ENCODE peak calls at places on chromosomes 13 and 19, in four cellular contexts. One of them, this sample, is unnamed.
A peak's percentile ranks its signal among the peaks of the same experiment; 100 is the strongest.

GRCh38 chr19:38079926-38080380 is 144.1 kb downstream of the DPF1 start:
- DNase-seq in GM12878: peak; percentile 77
- DNase-seq in K562: no peak
- DNase-seq in HepG2: peak; percentile 68
- DNase-seq in this sample: peak; percentile 92

GRCh38 chr13:95477187-95477586 is 75.3 kb upstream of the CLDN10 start:
- DNase-seq in GM12878: no peak
- DNase-seq in K562: peak; percentile 12
- DNase-seq in HepG2: no peak
- DNase-seq in this sample: no peak

GRCh38 chr19:19372656-19373416 is 32.6 kb upstream of the GATAD2A start:
- DNase-seq in GM12878: no peak
- DNase-seq in K562: peak; percentile 69
- DNase-seq in HepG2: peak; percentile 90
- DNase-seq in this sample: peak; percentile 61

GRCh38 chr13:27036236-27036981 is 135.2 kb downstream of the USP12 start:
- DNase-seq in GM12878: no peak
- DNase-seq in K562: no peak
- DNase-seq in HepG2: no peak
- DNase-seq in this sample: peak; percentile 41

GRCh38 chr19:478236-478888 is 17.5 kb upstream of the SHC2 start:
- DNase-seq in GM12878: no peak
- DNase-seq in K562: no peak
- DNase-seq in HepG2: no peak
- DNase-seq in this sample: no peak

GRCh38 chr13:46006688-46007452 is 45.7 kb downstream of the ZC3H13 start:
- DNase-seq in GM12878: no peak
- DNase-seq in K562: no peak
- DNase-seq in HepG2: no peak
- DNase-seq in this sample: no peak

GRCh38 chr13:76331948-76332712 is 554.1 kb downstream of the KCTD12 start:
- DNase-seq in GM12878: no peak
- DNase-seq in K562: no peak
- DNase-seq in HepG2: no peak
- DNase-seq in this sample: no peak

GRCh38 chr13:98997051-98997730 is 19.3 kb upstream of the DOCK9 start:
- DNase-seq in GM12878: no peak
- DNase-seq in K562: no peak
- DNase-seq in HepG2: no peak
- DNase-seq in this sample: no peak

GRCh38 chr19:30671622-30672051 is 299.5 kb downstream of the ZNF536 start:
- DNase-seq in GM12878: no peak
- DNase-seq in K562: no peak
- DNase-seq in HepG2: no peak
- DNase-seq in this sample: no peak

GRCh38 chr19:55172741-55173140 is 6.3 kb upstream of the DNAAF3 start:
- DNase-seq in GM12878: no peak
- DNase-seq in K562: no peak
- DNase-seq in HepG2: no peak
- DNase-seq in this sample: peak; percentile 46

GRCh38 chr19:54804101-54804500 is 691 bp downstream of the KIR2DL4 start:
- DNase-seq in GM12878: no peak
- DNase-seq in K562: no peak
- DNase-seq in HepG2: no peak
- DNase-seq in this sample: no peak

GRCh38 chr13:109945206-109945960 is 159.0 kb upstream of the IRS2 start:
- DNase-seq in GM12878: no peak
- DNase-seq in K562: no peak
- DNase-seq in HepG2: no peak
- DNase-seq in this sample: no peak

GRCh38 chr19:48654299-48655059 is 8.5 kb upstream of the CA11 start:
- DNase-seq in GM12878: no peak
- DNase-seq in K562: no peak
- DNase-seq in HepG2: no peak
- DNase-seq in this sample: no peak

GRCh38 chr19:28482221-28482620 is 730.7 kb downstream of the UQCRFS1 start:
- DNase-seq in GM12878: no peak
- DNase-seq in K562: no peak
- DNase-seq in HepG2: no peak
- DNase-seq in this sample: no peak

GRCh38 chr13:27792393-27793218 is at the start of gene GSX1:
- DNase-seq in GM12878: no peak
- DNase-seq in K562: peak; percentile 20
- DNase-seq in HepG2: peak; percentile 18
- DNase-seq in this sample: peak; percentile 45

GRCh38 chr19:38384209-38385027 is 3.4 kb downstream of the GGN start:
- DNase-seq in GM12878: no peak
- DNase-seq in K562: peak; percentile 49
- DNase-seq in HepG2: peak; percentile 24
- DNase-seq in this sample: peak; percentile 75

GRCh38 chr13:114104626-114105350 is 27.6 kb downstream of the RASA3 start:
- DNase-seq in GM12878: no peak
- DNase-seq in K562: no peak
- DNase-seq in HepG2: no peak
- DNase-seq in this sample: no peak

GRCh38 chr13:112207124-112207523 is 140.2 kb downstream of the SOX1 start:
- DNase-seq in GM12878: no peak
- DNase-seq in K562: no peak
- DNase-seq in HepG2: no peak
- DNase-seq in this sample: no peak

GRCh38 chr13:33057019-33057785 is 41.0 kb downstream of the KL start:
- DNase-seq in GM12878: no peak
- DNase-seq in K562: no peak
- DNase-seq in HepG2: peak; percentile 29
- DNase-seq in this sample: peak; percentile 19

GRCh38 chr13:24644051-24644450 is 36.2 kb upstream of the ATP12A start:
- DNase-seq in GM12878: no peak
- DNase-seq in K562: no peak
- DNase-seq in HepG2: no peak
- DNase-seq in this sample: no peak

GRCh38 chr13:23202383-23202782 is 21.6 kb downstream of the SGCG start:
- DNase-seq in GM12878: no peak
- DNase-seq in K562: no peak
- DNase-seq in HepG2: no peak
- DNase-seq in this sample: no peak

GRCh38 chr13:53158201-53158600 is 129.6 kb downstream of the OLFM4 start:
- DNase-seq in GM12878: no peak
- DNase-seq in K562: no peak
- DNase-seq in HepG2: no peak
- DNase-seq in this sample: no peak

GRCh38 chr13:28357846-28358496 is 137.0 kb downstream of the FLT1 start:
- DNase-seq in GM12878: no peak
- DNase-seq in K562: no peak
- DNase-seq in HepG2: no peak
- DNase-seq in this sample: no peak

GRCh38 chr13:52804202-52804641 is 44.2 kb downstream of the PCDH8 start:
- DNase-seq in GM12878: no peak
- DNase-seq in K562: no peak
- DNase-seq in HepG2: no peak
- DNase-seq in this sample: no peak

GRCh38 chr19:5432687-5433086 is 22.5 kb upstream of the ZNRF4 start:
- DNase-seq in GM12878: no peak
- DNase-seq in K562: no peak
- DNase-seq in HepG2: no peak
- DNase-seq in this sample: no peak

GRCh38 chr19:5434351-5434917 is 20.8 kb upstream of the ZNRF4 start:
- DNase-seq in GM12878: no peak
- DNase-seq in K562: peak; percentile 58
- DNase-seq in HepG2: no peak
- DNase-seq in this sample: no peak

GRCh38 chr19:5434970-5435641 is 20.1 kb upstream of the ZNRF4 start:
- DNase-seq in GM12878: no peak
- DNase-seq in K562: peak; percentile 72
- DNase-seq in HepG2: peak; percentile 42
- DNase-seq in this sample: peak; percentile 74

GRCh38 chr19:5425260-5425659 is 30.0 kb upstream of the ZNRF4 start:
- DNase-seq in GM12878: no peak
- DNase-seq in K562: no peak
- DNase-seq in HepG2: no peak
- DNase-seq in this sample: no peak

DNA sequence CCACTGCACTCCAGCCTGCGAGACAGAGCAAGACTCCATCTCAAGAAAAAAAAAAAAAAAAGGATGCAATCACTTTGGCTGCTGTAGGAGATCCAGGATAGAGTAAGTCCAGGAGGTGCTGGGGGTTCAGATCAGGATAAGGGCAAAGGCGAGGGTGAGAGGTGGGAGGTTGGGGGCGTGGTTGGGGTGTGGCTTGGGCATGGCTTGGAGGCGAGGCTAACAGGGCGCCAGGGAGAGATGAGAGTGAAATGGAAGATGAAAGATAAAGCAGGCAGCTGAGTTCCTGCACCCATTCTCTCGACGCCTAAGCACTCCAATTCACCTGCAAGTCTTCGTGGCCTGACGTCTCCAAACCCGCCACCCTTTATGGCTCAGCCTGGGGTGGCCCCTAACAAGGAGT is 25.0 kb upstream of the ZNRF4 start:
- DNase-seq in GM12878: no peak
- DNase-seq in K562: peak; percentile 53
- DNase-seq in HepG2: no peak
- DNase-seq in this sample: no peak
- TF ChIP-seq CHD2 in GM12878: no peak
- TF ChIP-seq CHD2 in K562: no peak
- TF ChIP-seq CHD2 in HepG2: no peak
- TF ChIP-seq CHD2 in this sample: no peak

DNA sequence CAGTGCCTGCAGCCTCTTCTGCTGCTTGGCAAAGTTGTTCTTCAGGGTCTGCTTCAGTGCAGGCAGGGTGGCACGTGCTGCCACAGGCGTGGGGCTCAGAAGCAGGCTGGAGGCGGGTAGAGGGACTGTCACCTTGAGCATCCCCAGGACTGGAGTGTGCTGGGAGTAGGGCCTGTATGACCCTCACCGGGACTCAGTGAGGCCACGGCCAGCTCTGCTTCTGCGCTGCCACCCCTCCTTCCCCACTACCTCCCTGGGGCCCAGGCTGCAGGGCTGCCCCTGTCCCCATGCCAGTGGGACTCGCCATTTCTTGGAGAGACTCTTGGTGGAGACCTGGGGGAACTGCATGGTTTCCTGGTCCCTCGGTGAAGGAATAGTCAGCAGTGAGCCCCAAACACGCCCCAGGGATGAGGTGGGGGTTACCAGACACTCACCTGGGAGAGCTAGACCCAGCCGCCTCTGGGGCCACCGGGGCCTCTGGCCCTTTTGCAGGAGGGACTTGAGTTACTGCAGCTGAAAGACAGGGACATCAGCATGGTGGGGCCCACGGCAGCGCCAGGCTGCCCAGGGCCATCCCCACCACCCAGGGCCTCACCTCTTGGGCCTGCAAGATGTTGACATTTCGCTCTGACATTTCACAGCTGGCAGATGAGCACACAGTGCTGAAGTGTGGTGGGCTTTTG is 29.9 kb downstream of the TUBA3C start:
- DNase-seq in GM12878: no peak
- DNase-seq in K562: no peak
- DNase-seq in HepG2: no peak
- DNase-seq in this sample: no peak
- TF ChIP-seq ESRRA in GM12878: no peak
- TF ChIP-seq ESRRA in K562: no peak
- TF ChIP-seq ESRRA in HepG2: no peak
- TF ChIP-seq ESRRA in this sample: no peak

GRCh38 chr19:50357178-50358100 is 8.0 kb downstream of the NAPSA start:
- DNase-seq in GM12878: peak; percentile 46
- DNase-seq in K562: peak; percentile 75
- DNase-seq in HepG2: peak; percentile 52
- DNase-seq in this sample: peak; percentile 68
- TF ChIP-seq HDAC2 in GM12878: no peak
- TF ChIP-seq HDAC2 in K562: peak; percentile 64
- TF ChIP-seq HDAC2 in HepG2: no peak
- TF ChIP-seq HDAC2 in this sample: no peak

GRCh38 chr19:40223135-40223822 is 3.2 kb downstream of the CCNP start:
- DNase-seq in GM12878: no peak
- DNase-seq in K562: no peak
- DNase-seq in HepG2: no peak
- DNase-seq in this sample: no peak
- TF ChIP-seq CHD2 in GM12878: no peak
- TF ChIP-seq CHD2 in K562: no peak
- TF ChIP-seq CHD2 in HepG2: no peak
- TF ChIP-seq CHD2 in this sample: no peak